ENCODE peak calls at places on chromosomes 5 and 9, in five cellular contexts. S is left ventricle myocardium inferior, F is left lung, Y is adrenal gland, E is endodermal cell. M is an unnamed sample.

GRCh38 chr9:89407070-89407469 is 88.8 kb downstream of the SECISBP2 start:
- DNase-seq in S (no peak), F (no peak), Y (no peak), E (no peak), M (no peak)

GRCh38 chr9:4678679-4679267 is 596 bp upstream of the CDC37L1 start:
- DNase-seq in S (no peak), F (no peak), Y (peak; percentile 23), E (no peak), M (no peak)

GRCh38 chr9:13805566-13805965 is 508.4 kb downstream of the NFIB start:
- DNase-seq in S (no peak), F (no peak), Y (no peak), E (no peak), M (no peak)

GRCh38 chr9:107637421-107638420 is 148.2 kb upstream of the KLF4 start:
- DNase-seq in S (peak; percentile 88), F (peak; percentile 88), Y (peak; percentile 97), E (peak; percentile 84), M (peak; percentile 95)

GRCh38 chr5:150214289-150214688 is 24.4 kb downstream of the SLC6A7 start:
- DNase-seq in S (peak; percentile 29), F (peak; percentile 43), Y (no peak), E (no peak), M (peak; percentile 64)

GRCh38 chr5:36526537-36526936 is 79.9 kb upstream of the SLC1A3 start:
- DNase-seq in S (no peak), F (no peak), Y (no peak), E (no peak), M (no peak)

GRCh38 chr9:137435381-137435891 is 5.7 kb downstream of the ENTPD8 start:
- DNase-seq in S (peak; percentile 7), F (peak; percentile 66), Y (no peak), E (no peak), M (no peak)

GRCh38 chr5:8005416-8005815 is 136.5 kb downstream of the MTRR start:
- DNase-seq in S (no peak), F (no peak), Y (no peak), E (no peak), M (no peak)

GRCh38 chr9:114827658-114828360 is 22.0 kb upstream of the TNFSF15 start:
- DNase-seq in S (no peak), F (no peak), Y (no peak), E (no peak), M (no peak)

GRCh38 chr5:147055850-147056523 is 177.4 kb upstream of the PPP2R2B start:
- DNase-seq in S (no peak), F (no peak), Y (no peak), E (peak; percentile 66), M (no peak)

GRCh38 chr5:55997742-55998351 is 3.1 kb upstream of the IL6ST start:
- DNase-seq in S (no peak), F (no peak), Y (no peak), E (no peak), M (no peak)

GRCh38 chr5:34534237-34535108 is 121.7 kb upstream of the RAI14 start:
- DNase-seq in S (no peak), F (no peak), Y (no peak), E (no peak), M (no peak)

GRCh38 chr9:113468716-113469448 is 5.4 kb downstream of the RGS3 start:
- DNase-seq in S (peak; percentile 35), F (no peak), Y (peak; percentile 46), E (peak; percentile 24), M (peak; percentile 50)

GRCh38 chr9:132412089-132412488 is 2.1 kb downstream of the CFAP77 start:
- DNase-seq in S (no peak), F (no peak), Y (no peak), E (peak; percentile 85), M (no peak)

GRCh38 chr5:113240032-113240431 is 194.8 kb downstream of the TSSK1B start:
- DNase-seq in S (no peak), F (no peak), Y (no peak), E (no peak), M (no peak)

GRCh38 chr9:101995231-101995630 is 256.8 kb upstream of the GRIN3A start:
- DNase-seq in S (no peak), F (no peak), Y (no peak), E (no peak), M (no peak)

GRCh38 chr5:151684690-151685361 is 1.9 kb downstream of the SPARC start:
- DNase-seq in S (no peak), F (no peak), Y (peak; percentile 76), E (peak; percentile 91), M (peak; percentile 62)

GRCh38 chr9:121075251-121076036 is 689 bp downstream of the CNTRL start:
- DNase-seq in S (no peak), F (no peak), Y (no peak), E (no peak), M (no peak)

GRCh38 chr5:13477118-13477737 is 467.3 kb downstream of the DNAH5 start:
- DNase-seq in S (no peak), F (no peak), Y (no peak), E (no peak), M (no peak)

GRCh38 chr5:172113036-172113435 is 75.0 kb downstream of the STK10 start:
- DNase-seq in S (peak; percentile 9), F (no peak), Y (no peak), E (no peak), M (no peak)

GRCh38 chr5:67413749-67414148 is 217.2 kb upstream of the CD180 start:
- DNase-seq in S (no peak), F (no peak), Y (no peak), E (no peak), M (no peak)

GRCh38 chr9:116100711-116101111 is 52.9 kb upstream of the PAPPA start:
- DNase-seq in S (no peak), F (no peak), Y (no peak), E (no peak), M (no peak)

GRCh38 chr9:88952086-88952615 is 39.1 kb upstream of the S1PR3 start:
- DNase-seq in S (no peak), F (no peak), Y (no peak), E (no peak), M (no peak)

GRCh38 chr5:139982975-139983240 is 60.2 kb downstream of the NRG2 start:
- DNase-seq in S (no peak), F (no peak), Y (no peak), E (no peak), M (no peak)

GRCh38 chr5:139843991-139844390 is 48.4 kb downstream of the PSD2 start:
- DNase-seq in S (no peak), F (no peak), Y (no peak), E (no peak), M (no peak)

GRCh38 chr9:113719919-113720318 is 156.2 kb upstream of the ZNF618 start:
- DNase-seq in S (no peak), F (no peak), Y (no peak), E (peak; percentile 55), M (no peak)

GRCh38 chr5:60961685-60962084 is 16.7 kb downstream of the NDUFAF2 start:
- DNase-seq in S (no peak), F (no peak), Y (peak; percentile 10), E (no peak), M (no peak)

GRCh38 chr5:60958088-60958487 is 13.1 kb downstream of the NDUFAF2 start:
- DNase-seq in S (no peak), F (no peak), Y (no peak), E (no peak), M (no peak)

GRCh38 chr5:60960591-60960990 is 15.6 kb downstream of the NDUFAF2 start:
- DNase-seq in S (no peak), F (no peak), Y (no peak), E (no peak), M (no peak)

GRCh38 chr5:60958712-60959111 is 13.7 kb downstream of the NDUFAF2 start:
- DNase-seq in S (no peak), F (no peak), Y (no peak), E (no peak), M (no peak)

GRCh38 chr5:60959156-60959555 is 14.2 kb downstream of the NDUFAF2 start:
- DNase-seq in S (no peak), F (no peak), Y (no peak), E (no peak), M (no peak)
- TF ChIP-seq CTCF in S (peak; percentile 49), F (no peak), Y (peak; percentile 61), E (peak; percentile 55), M (peak; percentile 18)

DNA sequence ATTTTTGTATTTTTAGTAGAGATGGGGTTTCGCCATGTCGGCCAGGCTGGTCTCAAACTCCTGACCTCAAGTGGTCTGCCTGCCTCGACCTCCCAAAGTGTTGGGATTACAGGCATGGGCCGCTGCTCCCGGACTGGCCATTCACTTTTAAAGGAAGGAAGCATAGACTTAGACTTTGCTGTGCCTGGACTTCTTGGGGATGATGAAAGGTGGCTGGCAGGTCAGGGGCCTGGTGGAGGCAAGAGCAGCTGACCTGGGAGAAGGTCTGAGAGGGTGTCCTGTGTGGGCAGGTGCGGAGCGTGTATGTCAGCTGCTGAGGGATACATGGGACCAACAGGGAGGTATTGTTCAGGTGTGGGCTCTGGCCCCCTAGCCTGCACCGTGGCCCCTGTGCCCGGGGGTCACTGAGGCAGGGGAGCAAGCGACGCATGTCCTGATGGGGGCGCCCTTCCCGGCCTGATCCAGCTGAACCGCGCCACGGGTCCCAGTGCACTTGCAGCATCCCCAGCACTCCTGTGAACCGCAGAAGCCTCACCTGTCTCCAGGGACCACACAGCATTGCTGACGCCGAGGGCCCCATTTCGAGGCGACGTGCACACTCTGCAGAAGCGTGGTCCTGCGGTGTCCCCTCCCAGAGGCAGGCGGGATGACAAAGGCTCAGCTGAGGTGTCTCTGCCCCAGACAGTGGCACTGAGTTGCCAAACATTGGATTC is 23.1 kb downstream of the NDUFS6 start:
- DNase-seq in S (no peak), F (peak; percentile 63), Y (no peak), E (no peak), M (no peak)
- TF ChIP-seq CTCF in S (no peak), F (no peak), Y (no peak), E (peak; percentile 63), M (no peak)

GRCh38 chr5:170273968-170274710 is 23.4 kb downstream of the LCP2 start:
- DNase-seq in S (no peak), F (no peak), Y (peak; percentile 29), E (peak; percentile 89), M (no peak)
- TF ChIP-seq CTCF in S (peak; percentile 51), F (no peak), Y (no peak), E (peak; percentile 75), M (peak; percentile 22)

DNA sequence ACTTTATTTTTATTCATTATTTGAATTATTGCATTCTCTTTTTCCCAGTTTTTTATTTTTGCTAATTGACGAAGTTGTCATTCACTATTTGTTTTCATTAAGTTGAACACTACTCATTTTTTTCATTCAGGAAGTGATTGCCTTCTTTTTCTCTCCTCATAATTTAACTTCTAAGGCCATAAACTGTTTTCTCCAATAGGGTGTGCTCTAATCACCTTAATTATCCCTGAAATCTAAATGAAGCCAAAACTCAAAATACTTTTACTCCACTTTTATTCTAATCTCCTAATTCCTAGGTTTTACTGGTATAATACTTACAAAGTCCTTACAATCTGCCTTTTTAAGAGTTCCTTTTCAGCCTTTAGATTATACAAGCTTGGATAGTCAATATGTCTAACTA is 2.9 kb upstream of the OR13C2 start:
- DNase-seq in S (no peak), F (no peak), Y (no peak), E (no peak), M (no peak)
- TF ChIP-seq CTCF in S (no peak), F (no peak), Y (peak; percentile 16), E (peak; percentile 68), M (no peak)